ENCODE peak calls at places on chromosomes 7 and 10, in five cellular contexts. One of them, this sample, is unnamed.

GRCh38 chr10:112446055-112446854 is 459 bp downstream of the ZDHHC6 start:
- DNase-seq in PC-3: no peak
- DNase-seq in prostate gland: no peak
- DNase-seq in SK-N-SH: no peak
- DNase-seq in psoas muscle: no peak
- DNase-seq in this sample: no peak

GRCh38 chr7:125605241-125605640 is 675.6 kb upstream of the POT1 start:
- DNase-seq in PC-3: peak; percentile 27
- DNase-seq in prostate gland: no peak
- DNase-seq in SK-N-SH: no peak
- DNase-seq in psoas muscle: no peak
- DNase-seq in this sample: no peak

GRCh38 chr7:6252748-6253147 is 19.7 kb downstream of the CYTH3 start:
- DNase-seq in PC-3: no peak
- DNase-seq in prostate gland: no peak
- DNase-seq in SK-N-SH: no peak
- DNase-seq in psoas muscle: no peak
- DNase-seq in this sample: no peak

GRCh38 chr7:100674441-100675407 is 1.2 kb downstream of the GNB2 start:
- DNase-seq in PC-3: no peak
- DNase-seq in prostate gland: no peak
- DNase-seq in SK-N-SH: peak; percentile 68
- DNase-seq in psoas muscle: no peak
- DNase-seq in this sample: no peak

GRCh38 chr10:12186324-12186723 is 9.4 kb downstream of the NUDT5 start:
- DNase-seq in PC-3: peak; percentile 37
- DNase-seq in prostate gland: no peak
- DNase-seq in SK-N-SH: no peak
- DNase-seq in psoas muscle: no peak
- DNase-seq in this sample: no peak

GRCh38 chr7:128117691-128118090 is 86.5 kb upstream of the LRRC4 start:
- DNase-seq in PC-3: no peak
- DNase-seq in prostate gland: no peak
- DNase-seq in SK-N-SH: peak; percentile 51
- DNase-seq in psoas muscle: no peak
- DNase-seq in this sample: no peak

GRCh38 chr10:29882766-29883165 is 176.6 kb downstream of the JCAD start:
- DNase-seq in PC-3: no peak
- DNase-seq in prostate gland: no peak
- DNase-seq in SK-N-SH: no peak
- DNase-seq in psoas muscle: no peak
- DNase-seq in this sample: no peak

GRCh38 chr7:6106140-6106904 is 75.1 kb downstream of the ANKRD61 start:
- DNase-seq in PC-3: peak; percentile 33
- DNase-seq in prostate gland: peak; percentile 17
- DNase-seq in SK-N-SH: no peak
- DNase-seq in psoas muscle: no peak
- DNase-seq in this sample: no peak

GRCh38 chr7:102431617-102432298 is 1.6 kb upstream of the ORAI2 start:
- DNase-seq in PC-3: peak; percentile 62
- DNase-seq in prostate gland: peak; percentile 58
- DNase-seq in SK-N-SH: no peak
- DNase-seq in psoas muscle: no peak
- DNase-seq in this sample: peak; percentile 85

GRCh38 chr10:29635711-29636144 is 957 bp upstream of the SVIL start:
- DNase-seq in PC-3: no peak
- DNase-seq in prostate gland: no peak
- DNase-seq in SK-N-SH: no peak
- DNase-seq in psoas muscle: no peak
- DNase-seq in this sample: no peak

GRCh38 chr10:128016423-128017060 is 109.6 kb downstream of the PTPRE start:
- DNase-seq in PC-3: no peak
- DNase-seq in prostate gland: no peak
- DNase-seq in SK-N-SH: no peak
- DNase-seq in psoas muscle: no peak
- DNase-seq in this sample: no peak

DNA sequence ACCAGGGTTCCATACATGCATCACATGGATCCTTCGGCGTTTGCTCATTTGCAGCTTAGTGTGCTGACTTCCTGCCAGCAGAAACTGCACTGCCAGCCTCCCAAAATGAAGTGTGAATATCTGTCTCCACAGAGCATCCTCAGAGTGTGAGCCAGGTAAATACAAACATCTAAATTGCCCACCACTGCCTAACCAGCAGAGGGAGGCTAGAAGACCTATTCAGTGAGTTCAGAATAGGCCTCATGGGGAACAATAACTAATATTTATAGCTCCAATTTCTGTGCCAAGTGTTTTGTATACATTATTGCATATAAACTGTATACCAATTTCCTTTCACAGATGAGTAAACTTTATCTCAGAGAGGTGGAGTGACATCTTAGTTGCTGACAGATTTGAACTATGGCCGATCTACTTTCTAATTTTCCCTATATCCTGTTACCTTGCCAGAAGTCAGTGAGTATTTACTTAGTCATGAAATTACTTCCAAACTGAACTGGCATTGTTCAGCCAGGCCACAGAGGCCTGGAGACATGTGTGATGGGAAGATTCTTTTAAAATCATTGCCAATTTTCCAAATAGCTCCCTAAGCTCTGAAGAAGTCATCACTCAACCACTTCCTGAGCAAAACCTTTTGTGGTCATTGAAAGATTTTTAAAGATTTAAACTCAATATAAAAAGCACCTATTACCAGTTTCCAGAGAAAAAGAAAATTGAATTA is 926.5 kb upstream of the GHITM start:
- DNase-seq in PC-3: peak; percentile 9
- DNase-seq in prostate gland: no peak
- DNase-seq in SK-N-SH: no peak
- DNase-seq in psoas muscle: no peak
- DNase-seq in this sample: no peak
- TF ChIP-seq CTCF in PC-3: no peak
- TF ChIP-seq CTCF in prostate gland: no peak
- TF ChIP-seq CTCF in SK-N-SH: peak; percentile 23
- TF ChIP-seq CTCF in psoas muscle: no peak
- TF ChIP-seq CTCF in this sample: no peak

GRCh38 chr10:6780008-6780677 is 200.1 kb upstream of the PRKCQ start:
- DNase-seq in PC-3: no peak
- DNase-seq in prostate gland: no peak
- DNase-seq in SK-N-SH: no peak
- DNase-seq in psoas muscle: no peak
- DNase-seq in this sample: no peak
- H3K4me3 ChIP-seq in PC-3: no peak overlapping the region
- H3K4me3 ChIP-seq in prostate gland: no peak overlapping the region
- H3K4me3 ChIP-seq in SK-N-SH: no peak overlapping the region
- H3K4me3 ChIP-seq in psoas muscle: no peak overlapping the region
- H3K4me3 ChIP-seq in this sample: no peak overlapping the region

DNA sequence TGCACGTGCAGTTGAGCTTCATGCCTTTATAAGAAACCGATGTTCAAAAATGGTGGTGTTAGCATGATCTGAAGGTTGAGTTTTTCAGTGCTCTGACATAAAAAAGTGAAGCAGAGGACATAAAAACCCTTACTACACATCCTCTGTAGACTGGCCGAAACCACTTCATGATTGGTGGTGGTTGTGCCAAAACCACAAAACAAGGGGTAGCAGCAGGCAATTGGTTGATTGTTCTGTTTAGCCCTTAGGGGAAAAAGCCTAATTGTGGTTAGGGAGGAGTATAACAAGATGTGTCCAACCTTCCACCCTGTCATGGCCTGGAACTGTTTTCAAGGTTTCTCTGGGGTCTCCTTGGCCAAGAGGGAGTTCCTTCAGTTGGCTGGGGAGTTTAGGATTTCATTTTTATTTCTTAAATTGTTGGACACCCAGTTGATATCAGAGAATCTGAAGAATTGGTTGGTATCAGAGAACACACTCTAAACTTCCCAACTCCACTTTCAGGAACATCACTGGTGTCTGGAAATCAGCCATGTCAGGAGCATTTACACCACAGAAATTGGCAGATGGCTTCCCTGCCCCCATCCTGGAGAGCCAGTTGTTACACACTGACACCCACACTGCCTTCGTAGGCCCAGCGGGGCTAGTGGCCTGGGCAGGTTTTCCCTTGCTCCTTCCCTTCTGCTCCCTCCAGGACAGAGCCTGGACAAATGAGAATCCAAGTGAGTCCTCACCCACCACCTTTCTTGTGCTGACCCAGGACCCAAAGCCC is 18.8 kb downstream of the MRPS24 start:
- DNase-seq in PC-3: peak; percentile 22
- DNase-seq in prostate gland: no peak
- DNase-seq in SK-N-SH: no peak
- DNase-seq in psoas muscle: no peak
- DNase-seq in this sample: no peak
- H3K27ac ChIP-seq in PC-3: no peak overlapping the region
- H3K27ac ChIP-seq in prostate gland: no peak overlapping the region
- H3K27ac ChIP-seq in SK-N-SH: no peak overlapping the region
- H3K27ac ChIP-seq in psoas muscle: no peak overlapping the region
- H3K27ac ChIP-seq in this sample: no peak overlapping the region

DNA sequence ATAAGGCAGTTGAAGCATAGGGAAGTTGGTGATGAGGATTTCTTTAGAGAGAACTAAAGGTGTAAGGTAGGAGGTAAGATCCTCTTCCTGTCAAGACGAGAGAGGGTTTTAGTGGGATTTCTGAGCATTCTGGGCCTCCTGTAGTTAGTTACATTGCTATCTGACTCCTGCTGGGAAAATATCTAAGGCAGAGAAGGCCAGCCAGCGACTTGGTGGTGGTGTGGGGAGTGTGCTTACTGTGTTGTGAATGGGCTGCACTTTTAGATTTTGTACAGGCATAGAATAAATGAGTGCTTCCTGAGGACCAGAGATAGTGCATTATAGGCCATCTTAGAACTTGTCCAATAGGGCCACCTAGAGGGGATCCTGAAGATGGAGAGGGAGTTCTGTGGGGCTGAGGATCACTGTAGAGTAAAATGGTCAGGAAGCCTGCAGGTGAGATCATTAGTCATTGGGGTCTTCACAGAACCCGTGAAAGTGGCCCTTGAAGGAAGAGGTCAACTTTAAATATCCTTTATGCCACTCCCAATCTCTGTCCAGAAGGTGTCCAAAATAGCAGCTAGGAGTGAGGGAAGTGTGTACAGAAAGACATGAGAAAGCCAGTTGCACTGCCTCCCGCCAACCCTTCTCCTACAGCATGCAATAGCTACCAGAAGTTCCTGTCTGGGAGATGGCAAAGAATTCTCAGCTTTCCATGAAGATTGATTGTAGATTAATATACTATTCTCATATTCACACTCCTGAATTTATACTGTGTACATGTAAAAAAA is 266.6 kb downstream of the POLR1F start:
- DNase-seq in PC-3: peak; percentile 64
- DNase-seq in prostate gland: no peak
- DNase-seq in SK-N-SH: peak; percentile 33
- DNase-seq in psoas muscle: no peak
- DNase-seq in this sample: no peak
- TF ChIP-seq CTCF in PC-3: peak; percentile 80
- TF ChIP-seq CTCF in prostate gland: no peak
- TF ChIP-seq CTCF in SK-N-SH: peak; percentile 69
- TF ChIP-seq CTCF in psoas muscle: no peak
- TF ChIP-seq CTCF in this sample: no peak

DNA sequence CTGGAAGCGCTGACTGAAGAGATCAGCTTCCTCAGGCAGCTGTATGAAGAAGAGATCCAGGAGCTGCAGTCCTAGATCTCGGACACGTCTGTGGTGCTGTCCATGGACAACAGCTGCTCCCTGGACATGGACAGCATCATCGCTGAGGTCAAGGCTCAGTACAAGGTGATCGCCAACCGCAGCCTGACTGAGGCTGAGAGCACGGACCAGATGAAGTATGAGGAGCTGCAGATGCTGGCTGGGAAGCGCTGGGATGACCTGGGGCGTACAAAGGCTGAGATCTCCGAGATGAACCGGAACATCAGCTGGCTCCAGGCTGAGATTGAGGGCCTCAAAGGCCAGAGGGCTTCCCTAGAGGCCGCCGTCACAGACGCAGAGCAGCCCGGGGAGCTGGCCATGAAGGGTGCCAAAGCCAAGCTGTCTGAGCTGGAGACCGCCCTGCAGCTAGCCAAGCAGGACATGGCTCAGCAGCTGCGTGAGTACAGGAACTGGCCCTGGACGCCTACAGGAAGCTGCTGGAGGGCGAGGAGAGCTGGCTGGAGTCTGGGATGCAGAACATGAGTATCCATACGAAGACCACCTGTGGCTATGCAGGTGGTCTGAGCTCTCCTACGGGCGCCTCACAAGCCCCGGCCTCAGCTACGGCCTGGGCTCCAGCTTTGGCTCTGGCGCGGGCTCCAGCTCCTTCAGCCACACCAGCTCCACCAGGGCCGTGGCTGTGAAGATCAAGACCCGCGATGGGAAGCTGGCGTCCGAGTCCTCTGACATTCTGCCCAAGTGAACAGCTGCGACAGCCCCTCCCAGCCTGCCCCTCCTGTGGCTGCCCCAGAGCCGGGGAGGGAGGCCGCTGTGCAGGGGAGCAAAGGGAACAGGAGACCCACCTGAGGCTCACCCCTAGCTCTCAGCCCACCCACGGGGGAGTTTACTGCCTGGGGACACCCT is 24.9 kb upstream of the AMPH start:
- DNase-seq in PC-3: no peak
- DNase-seq in prostate gland: no peak
- DNase-seq in SK-N-SH: no peak
- DNase-seq in psoas muscle: peak; percentile 34
- DNase-seq in this sample: no peak
- H3K4me3 ChIP-seq in PC-3: no peak overlapping the region
- H3K4me3 ChIP-seq in prostate gland: no peak overlapping the region
- H3K4me3 ChIP-seq in SK-N-SH: no peak overlapping the region
- H3K4me3 ChIP-seq in psoas muscle: no peak overlapping the region
- H3K4me3 ChIP-seq in this sample: no peak overlapping the region